ENCODE peak calls at places on chromosome 18, in seven cellular contexts. One of them, this sample, is unnamed. For H3K9me3, the result is how much of the 10 kb centered on the place peaks cover.

GRCh38 chr18:21484851-21485636 is 115.5 kb downstream of the ESCO1 start:
- DNase-seq in body of pancreas: no peak
- DNase-seq in cardiac muscle cell: no peak
- DNase-seq in IMR-90: peak
- DNase-seq in esophagus muscularis mucosa: no peak
- DNase-seq in A549: no peak
- DNase-seq in heart left ventricle: no peak
- DNase-seq in this sample: no peak

GRCh38 chr18:46213295-46213694 is 109.1 kb downstream of the HAUS1 start:
- DNase-seq in A549: peak
- DNase-seq in body of pancreas: no peak
- DNase-seq in heart left ventricle: no peak
- DNase-seq in esophagus muscularis mucosa: no peak
- DNase-seq in IMR-90: no peak
- DNase-seq in cardiac muscle cell: no peak
- DNase-seq in this sample: no peak

GRCh38 chr18:6741290-6741689 is 11.8 kb downstream of the ARHGAP28 start:
- DNase-seq in body of pancreas: no peak
- DNase-seq in esophagus muscularis mucosa: no peak
- DNase-seq in cardiac muscle cell: no peak
- DNase-seq in A549: peak
- DNase-seq in IMR-90: peak
- DNase-seq in heart left ventricle: peak
- DNase-seq in this sample: no peak

GRCh38 chr18:34339155-34339554 is 114.4 kb upstream of the NOL4 start:
- DNase-seq in IMR-90: no peak
- DNase-seq in cardiac muscle cell: no peak
- DNase-seq in body of pancreas: no peak
- DNase-seq in heart left ventricle: no peak
- DNase-seq in A549: no peak
- DNase-seq in esophagus muscularis mucosa: no peak
- DNase-seq in this sample: no peak

GRCh38 chr18:38077219-38077618 is 511.6 kb upstream of the CELF4 start:
- DNase-seq in esophagus muscularis mucosa: no peak
- DNase-seq in IMR-90: no peak
- DNase-seq in cardiac muscle cell: peak
- DNase-seq in heart left ventricle: no peak
- DNase-seq in body of pancreas: no peak
- DNase-seq in A549: no peak
- DNase-seq in this sample: no peak

GRCh38 chr18:50151876-50152275 is 43.1 kb downstream of the MYO5B start:
- DNase-seq in body of pancreas: no peak
- DNase-seq in A549: no peak
- DNase-seq in IMR-90: peak
- DNase-seq in cardiac muscle cell: no peak
- DNase-seq in esophagus muscularis mucosa: no peak
- DNase-seq in heart left ventricle: no peak
- DNase-seq in this sample: no peak

GRCh38 chr18:77123313-77124231 is 9.0 kb downstream of the MBP start:
- DNase-seq in body of pancreas: no peak
- DNase-seq in IMR-90: no peak
- DNase-seq in cardiac muscle cell: no peak
- DNase-seq in heart left ventricle: no peak
- DNase-seq in A549: no peak
- DNase-seq in esophagus muscularis mucosa: no peak
- DNase-seq in this sample: no peak

GRCh38 chr18:46373131-46373530 is 268.9 kb downstream of the HAUS1 start:
- DNase-seq in esophagus muscularis mucosa: no peak
- DNase-seq in A549: no peak
- DNase-seq in heart left ventricle: no peak
- DNase-seq in IMR-90: no peak
- DNase-seq in body of pancreas: no peak
- DNase-seq in cardiac muscle cell: no peak
- DNase-seq in this sample: no peak

GRCh38 chr18:62683935-62684334 is 31.4 kb upstream of the PHLPP1 start:
- DNase-seq in cardiac muscle cell: no peak
- DNase-seq in esophagus muscularis mucosa: no peak
- DNase-seq in body of pancreas: no peak
- DNase-seq in A549: no peak
- DNase-seq in heart left ventricle: no peak
- DNase-seq in IMR-90: no peak
- DNase-seq in this sample: no peak

GRCh38 chr18:37871583-37871982 is 306.0 kb upstream of the CELF4 start:
- DNase-seq in heart left ventricle: no peak
- DNase-seq in cardiac muscle cell: no peak
- DNase-seq in IMR-90: no peak
- DNase-seq in A549: no peak
- DNase-seq in esophagus muscularis mucosa: peak
- DNase-seq in body of pancreas: no peak
- DNase-seq in this sample: no peak

GRCh38 chr18:57077786-57078552 is 68.9 kb upstream of the BOD1L2 start:
- DNase-seq in cardiac muscle cell: no peak
- DNase-seq in A549: no peak
- DNase-seq in heart left ventricle: no peak
- DNase-seq in body of pancreas: no peak
- DNase-seq in esophagus muscularis mucosa: no peak
- DNase-seq in IMR-90: no peak
- DNase-seq in this sample: no peak

GRCh38 chr18:31409301-31409700 is 32.7 kb downstream of the DSG4 start:
- DNase-seq in cardiac muscle cell: no peak
- DNase-seq in heart left ventricle: no peak
- DNase-seq in esophagus muscularis mucosa: no peak
- DNase-seq in body of pancreas: no peak
- DNase-seq in A549: no peak
- DNase-seq in IMR-90: no peak
- DNase-seq in this sample: no peak

GRCh38 chr18:11752116-11752911 is 63.2 kb downstream of the GNAL start:
- DNase-seq in IMR-90: peak
- DNase-seq in esophagus muscularis mucosa: no peak
- DNase-seq in A549: peak
- DNase-seq in heart left ventricle: no peak
- DNase-seq in cardiac muscle cell: peak
- DNase-seq in body of pancreas: no peak
- DNase-seq in this sample: no peak

GRCh38 chr18:2515908-2516625 is 55.2 kb downstream of the METTL4 start:
- DNase-seq in body of pancreas: no peak
- DNase-seq in heart left ventricle: no peak
- DNase-seq in A549: peak
- DNase-seq in esophagus muscularis mucosa: no peak
- DNase-seq in IMR-90: peak
- DNase-seq in cardiac muscle cell: no peak
- DNase-seq in this sample: peak

GRCh38 chr18:4888251-4888650 is 308.8 kb downstream of the AKAIN1 start:
- DNase-seq in heart left ventricle: no peak
- DNase-seq in esophagus muscularis mucosa: no peak
- DNase-seq in cardiac muscle cell: no peak
- DNase-seq in A549: no peak
- DNase-seq in IMR-90: no peak
- DNase-seq in body of pancreas: no peak
- DNase-seq in this sample: no peak

GRCh38 chr18:75203456-75204261 is 5.3 kb downstream of the PTGR3 start:
- DNase-seq in body of pancreas: peak
- DNase-seq in A549: no peak
- DNase-seq in cardiac muscle cell: no peak
- DNase-seq in esophagus muscularis mucosa: peak
- DNase-seq in IMR-90: peak
- DNase-seq in heart left ventricle: peak
- DNase-seq in this sample: no peak

GRCh38 chr18:46942646-46943045 is 25.2 kb downstream of the KATNAL2 start:
- DNase-seq in cardiac muscle cell: no peak
- DNase-seq in body of pancreas: no peak
- DNase-seq in esophagus muscularis mucosa: no peak
- DNase-seq in IMR-90: no peak
- DNase-seq in A549: no peak
- DNase-seq in heart left ventricle: no peak
- DNase-seq in this sample: no peak

GRCh38 chr18:30432349-30432748 is 610.2 kb downstream of the DSC3 start:
- DNase-seq in esophagus muscularis mucosa: no peak
- DNase-seq in A549: no peak
- DNase-seq in cardiac muscle cell: no peak
- DNase-seq in body of pancreas: no peak
- DNase-seq in IMR-90: no peak
- DNase-seq in heart left ventricle: no peak
- DNase-seq in this sample: no peak

GRCh38 chr18:70659026-70659726 is 370.3 kb downstream of the SOCS6 start:
- DNase-seq in esophagus muscularis mucosa: no peak
- DNase-seq in body of pancreas: no peak
- DNase-seq in IMR-90: peak
- DNase-seq in A549: no peak
- DNase-seq in heart left ventricle: no peak
- DNase-seq in cardiac muscle cell: peak
- DNase-seq in this sample: no peak

GRCh38 chr18:75815767-75816166 is 388.3 kb upstream of the SMIM21 start:
- DNase-seq in body of pancreas: no peak
- DNase-seq in A549: no peak
- DNase-seq in cardiac muscle cell: no peak
- DNase-seq in esophagus muscularis mucosa: no peak
- DNase-seq in IMR-90: no peak
- DNase-seq in heart left ventricle: no peak
- DNase-seq in this sample: no peak

GRCh38 chr18:56235061-56235772 is 403.2 kb downstream of the TXNL1 start:
- DNase-seq in A549: no peak
- DNase-seq in IMR-90: no peak
- DNase-seq in heart left ventricle: no peak
- DNase-seq in body of pancreas: no peak
- DNase-seq in cardiac muscle cell: no peak
- DNase-seq in esophagus muscularis mucosa: no peak
- DNase-seq in this sample: no peak

GRCh38 chr18:79317718-79318117 is 78.0 kb upstream of the NFATC1 start:
- DNase-seq in heart left ventricle: no peak
- DNase-seq in cardiac muscle cell: no peak
- DNase-seq in A549: no peak
- DNase-seq in IMR-90: no peak
- DNase-seq in body of pancreas: no peak
- DNase-seq in esophagus muscularis mucosa: no peak
- DNase-seq in this sample: no peak
- TF ChIP-seq CTCF in heart left ventricle: no peak
- TF ChIP-seq CTCF in cardiac muscle cell: no peak
- TF ChIP-seq CTCF in A549: no peak
- TF ChIP-seq CTCF in IMR-90: no peak
- TF ChIP-seq CTCF in body of pancreas: no peak
- TF ChIP-seq CTCF in esophagus muscularis mucosa: no peak
- TF ChIP-seq CTCF in this sample: no peak

GRCh38 chr18:14943486-14943885 is 195.5 kb downstream of the ANKRD30B start:
- DNase-seq in IMR-90: no peak
- DNase-seq in heart left ventricle: no peak
- DNase-seq in cardiac muscle cell: no peak
- DNase-seq in A549: no peak
- DNase-seq in body of pancreas: no peak
- DNase-seq in esophagus muscularis mucosa: no peak
- DNase-seq in this sample: no peak

GRCh38 chr18:14942275-14942674 is 194.3 kb downstream of the ANKRD30B start:
- DNase-seq in body of pancreas: no peak
- DNase-seq in esophagus muscularis mucosa: no peak
- DNase-seq in IMR-90: no peak
- DNase-seq in A549: no peak
- DNase-seq in heart left ventricle: no peak
- DNase-seq in cardiac muscle cell: no peak
- DNase-seq in this sample: no peak

GRCh38 chr18:14940738-14941137 is 192.8 kb downstream of the ANKRD30B start:
- DNase-seq in body of pancreas: no peak
- DNase-seq in heart left ventricle: no peak
- DNase-seq in cardiac muscle cell: no peak
- DNase-seq in A549: no peak
- DNase-seq in esophagus muscularis mucosa: no peak
- DNase-seq in IMR-90: no peak
- DNase-seq in this sample: no peak

GRCh38 chr18:14941256-14941655 is 193.3 kb downstream of the ANKRD30B start:
- DNase-seq in cardiac muscle cell: no peak
- DNase-seq in esophagus muscularis mucosa: no peak
- DNase-seq in IMR-90: no peak
- DNase-seq in body of pancreas: no peak
- DNase-seq in A549: no peak
- DNase-seq in heart left ventricle: no peak
- DNase-seq in this sample: no peak

GRCh38 chr18:14941792-14942191 is 193.8 kb downstream of the ANKRD30B start:
- DNase-seq in cardiac muscle cell: no peak
- DNase-seq in IMR-90: no peak
- DNase-seq in heart left ventricle: no peak
- DNase-seq in body of pancreas: no peak
- DNase-seq in A549: no peak
- DNase-seq in esophagus muscularis mucosa: no peak
- DNase-seq in this sample: no peak
- H3K9me3 ChIP-seq in cardiac muscle cell: under half
- H3K9me3 ChIP-seq in IMR-90: under half
- H3K9me3 ChIP-seq in heart left ventricle: under half
- H3K9me3 ChIP-seq in body of pancreas: under half
- H3K9me3 ChIP-seq in A549: under half
- H3K9me3 ChIP-seq in esophagus muscularis mucosa: under half
- H3K9me3 ChIP-seq in this sample: under half

GRCh38 chr18:36402765-36403396 is 105.4 kb downstream of the FHOD3 start:
- DNase-seq in esophagus muscularis mucosa: peak
- DNase-seq in IMR-90: peak
- DNase-seq in heart left ventricle: peak
- DNase-seq in cardiac muscle cell: no peak
- DNase-seq in A549: no peak
- DNase-seq in body of pancreas: peak
- DNase-seq in this sample: no peak
- TF ChIP-seq CTCF in esophagus muscularis mucosa: no peak
- TF ChIP-seq CTCF in IMR-90: no peak
- TF ChIP-seq CTCF in heart left ventricle: peak
- TF ChIP-seq CTCF in cardiac muscle cell: peak
- TF ChIP-seq CTCF in A549: no peak
- TF ChIP-seq CTCF in body of pancreas: no peak
- TF ChIP-seq CTCF in this sample: no peak

DNA sequence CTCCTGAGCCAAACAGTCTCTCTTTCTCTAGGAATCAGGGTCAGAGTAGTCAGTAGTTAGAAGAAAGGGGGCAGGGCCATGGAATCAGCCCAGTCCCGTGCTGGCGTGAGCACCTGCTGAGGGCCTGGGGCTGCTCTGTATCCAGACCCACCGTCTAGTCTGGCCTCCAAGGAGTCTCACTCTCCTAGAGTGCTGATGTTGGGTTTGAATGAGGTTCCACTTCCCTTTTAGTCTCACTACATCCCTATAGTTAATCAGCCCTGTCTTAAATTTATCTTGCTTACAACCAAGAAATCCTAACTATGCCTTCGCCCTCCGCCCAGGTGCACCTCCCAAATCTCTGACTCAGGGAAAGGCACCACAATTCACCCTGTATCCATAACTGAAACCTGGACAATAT is 13.4 kb upstream of the KCTD1 start:
- DNase-seq in heart left ventricle: no peak
- DNase-seq in esophagus muscularis mucosa: no peak
- DNase-seq in cardiac muscle cell: no peak
- DNase-seq in body of pancreas: no peak
- DNase-seq in A549: no peak
- DNase-seq in IMR-90: no peak
- DNase-seq in this sample: no peak
- H3K9me3 ChIP-seq in heart left ventricle: under half
- H3K9me3 ChIP-seq in esophagus muscularis mucosa: under half
- H3K9me3 ChIP-seq in cardiac muscle cell: under half
- H3K9me3 ChIP-seq in body of pancreas: under half
- H3K9me3 ChIP-seq in A549: under half
- H3K9me3 ChIP-seq in IMR-90: under half
- H3K9me3 ChIP-seq in this sample: under half

GRCh38 chr18:48951448-48952286 is 902 bp upstream of the SMAD7 start:
- DNase-seq in IMR-90: peak
- DNase-seq in body of pancreas: peak
- DNase-seq in heart left ventricle: peak
- DNase-seq in A549: no peak
- DNase-seq in esophagus muscularis mucosa: no peak
- DNase-seq in cardiac muscle cell: peak
- DNase-seq in this sample: no peak
- TF ChIP-seq CTCF in IMR-90: peak
- TF ChIP-seq CTCF in body of pancreas: no peak
- TF ChIP-seq CTCF in heart left ventricle: peak
- TF ChIP-seq CTCF in A549: no peak
- TF ChIP-seq CTCF in esophagus muscularis mucosa: peak
- TF ChIP-seq CTCF in cardiac muscle cell: peak
- TF ChIP-seq CTCF in this sample: no peak

This sample was measured in keratinocyte.